ENCODE peak calls at places on chromosome 15, in eight cellular contexts. G is psoas muscle; N is vagina; U is upper lobe of left lung; D is astrocyte; M is effector memory CD4-positive, alpha-beta T cell; P is ovary; J is ascending aorta. F is an unnamed sample.

GRCh38 chr15:50940506-50940905 is 32.0 kb downstream of the AP4E1 start:
- DNase-seq in G (no peak), N (no peak), U (no peak), D (peak; percentile 25), M (no peak), P (no peak), J (no peak), F (no peak)

GRCh38 chr15:83289160-83289559 is 4.7 kb upstream of the BNC1 start:
- DNase-seq in G (no peak), N (no peak), U (no peak), D (peak; percentile 74), M (no peak), P (no peak), J (no peak), F (no peak)

GRCh38 chr15:98751767-98752166 is 103.4 kb downstream of the IGF1R start:
- DNase-seq in G (no peak), N (no peak), U (no peak), D (no peak), M (no peak), P (no peak), J (no peak), F (no peak)

GRCh38 chr15:83871808-83872559 is 218.1 kb downstream of the ADAMTSL3 start:
- DNase-seq in G (no peak), N (no peak), U (no peak), D (peak; percentile 81), M (no peak), P (no peak), J (no peak), F (no peak)

GRCh38 chr15:27714675-27715074 is 384.4 kb downstream of the OCA2 start:
- DNase-seq in G (no peak), N (no peak), U (no peak), D (no peak), M (no peak), P (no peak), J (no peak), F (no peak)

GRCh38 chr15:89128320-89129122 is 40.3 kb downstream of the ABHD2 start:
- DNase-seq in G (no peak), N (no peak), U (no peak), D (peak; percentile 30), M (no peak), P (no peak), J (no peak), F (peak; percentile 73)

GRCh38 chr15:56759450-56759845 is 26.1 kb upstream of the ZNF280D start:
- DNase-seq in G (peak; percentile 44), N (no peak), U (peak; percentile 49), D (peak; percentile 98), M (no peak), P (peak; percentile 43), J (peak; percentile 71), F (no peak)

GRCh38 chr15:34223904-34224596 is 766 bp upstream of the EMC4 start:
- DNase-seq in G (no peak), N (no peak), U (no peak), D (no peak), M (no peak), P (no peak), J (no peak), F (peak; percentile 25)

GRCh38 chr15:95733931-95734330 is 596.6 kb upstream of the NR2F2 start:
- DNase-seq in G (no peak), N (no peak), U (no peak), D (no peak), M (no peak), P (no peak), J (no peak), F (no peak)

GRCh38 chr15:95375281-95375680 is 955.2 kb upstream of the NR2F2 start:
- DNase-seq in G (no peak), N (no peak), U (no peak), D (no peak), M (no peak), P (no peak), J (no peak), F (no peak)

GRCh38 chr15:55721554-55722185 is 21.3 kb downstream of the PRTG start:
- DNase-seq in G (no peak), N (no peak), U (no peak), D (no peak), M (no peak), P (no peak), J (no peak), F (no peak)

GRCh38 chr15:34944946-34945345 is 24.6 kb downstream of the AQR start:
- DNase-seq in G (no peak), N (no peak), U (no peak), D (no peak), M (no peak), P (no peak), J (no peak), F (no peak)

GRCh38 chr15:90641581-90642463 is 75.3 kb upstream of the BLM start:
- DNase-seq in G (no peak), N (no peak), U (no peak), D (no peak), M (no peak), P (no peak), J (no peak), F (no peak)

GRCh38 chr15:66390670-66391069 is 4.0 kb downstream of the MAP2K1 start:
- DNase-seq in G (no peak), N (no peak), U (peak; percentile 56), D (no peak), M (no peak), P (no peak), J (no peak), F (peak; percentile 90)

GRCh38 chr15:57550640-57551039 is 41.1 kb upstream of the MYZAP start:
- DNase-seq in G (peak; percentile 40), N (no peak), U (peak; percentile 87), D (no peak), M (no peak), P (no peak), J (no peak), F (no peak)

GRCh38 chr15:63668601-63669000 is 71.4 kb downstream of the FBXL22 start:
- DNase-seq in G (no peak), N (no peak), U (no peak), D (no peak), M (no peak), P (no peak), J (no peak), F (no peak)

GRCh38 chr15:63672775-63673174 is 75.6 kb downstream of the FBXL22 start:
- DNase-seq in G (no peak), N (no peak), U (no peak), D (no peak), M (no peak), P (no peak), J (no peak), F (no peak)

GRCh38 chr15:63663906-63664305 is 66.7 kb downstream of the FBXL22 start:
- DNase-seq in G (no peak), N (no peak), U (no peak), D (no peak), M (no peak), P (no peak), J (no peak), F (no peak)

GRCh38 chr15:63672369-63672768 is 75.2 kb downstream of the FBXL22 start:
- DNase-seq in G (no peak), N (no peak), U (no peak), D (no peak), M (no peak), P (no peak), J (no peak), F (no peak)

DNA sequence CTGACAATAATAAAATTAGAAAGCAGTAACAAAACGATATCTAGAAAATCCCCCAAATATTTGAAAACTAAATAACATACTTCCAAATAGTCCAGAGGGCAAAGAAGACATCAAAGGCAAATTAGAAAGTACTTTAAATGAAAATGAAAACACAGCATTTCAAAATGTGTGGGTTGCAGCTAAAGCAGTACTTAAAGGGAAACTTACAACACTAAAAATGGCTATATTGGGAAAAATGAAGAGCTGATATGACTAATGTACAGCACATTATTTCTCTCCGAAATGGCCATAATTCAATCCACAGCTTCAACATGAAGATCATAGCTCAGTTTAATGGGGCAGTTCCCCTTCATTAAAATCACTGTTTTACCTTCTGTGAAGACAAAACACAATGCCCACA is 71.9 kb downstream of the FBXL22 start:
- DNase-seq in G (no peak), N (no peak), U (no peak), D (no peak), M (no peak), P (no peak), J (no peak), F (no peak)
- H3K27ac ChIP-seq in G (no peak overlapping the region), N (no peak overlapping the region), U (no peak overlapping the region), D (no peak overlapping the region), M (peak overlapping the region; percentile 38), P (no peak overlapping the region), J (no peak overlapping the region), F (no peak overlapping the region)

GRCh38 chr15:64152507-64153387 is 1.2 kb downstream of the SNX22 start:
- DNase-seq in G (no peak), N (no peak), U (no peak), D (no peak), M (no peak), P (no peak), J (no peak), F (no peak)
- H3K27ac ChIP-seq in G (no peak overlapping the region), N (peak overlapping the region; percentile 0), U (no peak overlapping the region), D (no peak overlapping the region), M (no peak overlapping the region), P (no peak overlapping the region), J (no peak overlapping the region), F (no peak overlapping the region)

DNA sequence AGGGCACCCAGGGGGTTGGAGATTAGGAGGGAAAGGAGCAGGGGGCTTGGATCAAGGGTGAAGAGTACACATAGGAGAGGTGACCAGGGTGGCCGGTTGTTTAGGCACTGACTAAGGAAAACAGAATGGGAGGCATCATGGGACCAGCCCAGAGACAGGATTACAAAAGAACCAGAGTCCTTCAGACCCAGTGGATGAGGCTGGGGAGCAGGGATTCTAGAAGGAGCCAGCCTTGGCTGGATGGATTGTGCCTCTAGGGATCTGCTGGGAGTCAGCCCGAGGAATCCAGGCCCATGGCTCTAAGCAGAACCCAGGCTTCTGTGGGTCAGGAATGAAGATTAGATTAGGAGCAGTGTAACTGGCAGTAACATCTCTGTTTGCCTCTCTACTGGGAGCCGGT is 98.6 kb downstream of the ARNT2 start:
- DNase-seq in G (no peak), N (peak; percentile 74), U (no peak), D (no peak), M (no peak), P (peak; percentile 44), J (no peak), F (no peak)
- H3K27ac ChIP-seq in G (no peak overlapping the region), N (peak overlapping the region; percentile 30), U (peak overlapping the region; percentile 32), D (no peak overlapping the region), M (no peak overlapping the region), P (peak overlapping the region; percentile 64), J (no peak overlapping the region), F (no peak overlapping the region)

GRCh38 chr15:40329804-40330203 is 6.3 kb downstream of the INAFM2 start:
- DNase-seq in G (no peak), N (no peak), U (no peak), D (no peak), M (no peak), P (no peak), J (no peak), F (no peak)
- H3K27ac ChIP-seq in G (no peak overlapping the region), N (no peak overlapping the region), U (peak overlapping the region; percentile 46), D (peak overlapping the region; percentile 50), M (no peak overlapping the region), P (peak overlapping the region; percentile 63), J (peak overlapping the region; percentile 99), F (peak overlapping the region; percentile 33)

GRCh38 chr15:68158046-68158628 is 47.0 kb downstream of the CALML4 start:
- DNase-seq in G (no peak), N (no peak), U (no peak), D (peak; percentile 7), M (no peak), P (no peak), J (no peak), F (no peak)
- H3K27ac ChIP-seq in G (no peak overlapping the region), N (no peak overlapping the region), U (peak overlapping the region; percentile 49), D (no peak overlapping the region), M (no peak overlapping the region), P (no peak overlapping the region), J (peak overlapping the region; percentile 63), F (no peak overlapping the region)